ENCODE peak calls at places on chromosomes 6 and 20, in four cellular contexts. One of them, this sample, is unnamed.

GRCh38 chr20:51447765-51448148 is 94.8 kb downstream of the NFATC2 start:
- DNase-seq in ovary: no peak
- DNase-seq in bronchial epithelial cell: no peak
- DNase-seq in spleen: peak
- DNase-seq in this sample: no peak

GRCh38 chr6:31713991-31714684 is 1.0 kb upstream of the LY6G6D start:
- DNase-seq in ovary: no peak
- DNase-seq in bronchial epithelial cell: no peak
- DNase-seq in spleen: no peak
- DNase-seq in this sample: no peak

GRCh38 chr6:7617954-7618764 is 28.2 kb downstream of the SNRNP48 start:
- DNase-seq in ovary: no peak
- DNase-seq in bronchial epithelial cell: peak
- DNase-seq in spleen: no peak
- DNase-seq in this sample: peak

GRCh38 chr6:31396422-31397152 is 6.8 kb upstream of the MICA start:
- DNase-seq in ovary: peak
- DNase-seq in bronchial epithelial cell: peak
- DNase-seq in spleen: peak
- DNase-seq in this sample: peak

GRCh38 chr6:43786664-43787329 is 16.8 kb downstream of the VEGFA start:
- DNase-seq in ovary: no peak
- DNase-seq in bronchial epithelial cell: no peak
- DNase-seq in spleen: no peak
- DNase-seq in this sample: no peak

GRCh38 chr20:50308513-50309279 is 118.1 kb downstream of the CEBPB start:
- DNase-seq in ovary: peak
- DNase-seq in bronchial epithelial cell: peak
- DNase-seq in spleen: peak
- DNase-seq in this sample: peak

GRCh38 chr6:46380152-46380807 is 111.0 kb downstream of the RCAN2 start:
- DNase-seq in ovary: no peak
- DNase-seq in bronchial epithelial cell: no peak
- DNase-seq in spleen: no peak
- DNase-seq in this sample: no peak

GRCh38 chr20:15267935-15268334 is 930.5 kb upstream of the FLRT3 start:
- DNase-seq in ovary: no peak
- DNase-seq in bronchial epithelial cell: no peak
- DNase-seq in spleen: no peak
- DNase-seq in this sample: no peak

GRCh38 chr6:11198663-11199603 is 33.5 kb downstream of the NEDD9 start:
- DNase-seq in ovary: no peak
- DNase-seq in bronchial epithelial cell: no peak
- DNase-seq in spleen: no peak
- DNase-seq in this sample: no peak

GRCh38 chr6:62086047-62086446 is 200.0 kb downstream of the KHDRBS2 start:
- DNase-seq in ovary: no peak
- DNase-seq in bronchial epithelial cell: no peak
- DNase-seq in spleen: no peak
- DNase-seq in this sample: no peak

GRCh38 chr6:7100072-7100750 is 7.5 kb upstream of the RREB1 start:
- DNase-seq in ovary: no peak
- DNase-seq in bronchial epithelial cell: no peak
- DNase-seq in spleen: no peak
- DNase-seq in this sample: no peak

GRCh38 chr6:80003841-80004198 is 629 bp upstream of the TTK start:
- DNase-seq in ovary: no peak
- DNase-seq in bronchial epithelial cell: no peak
- DNase-seq in spleen: peak
- DNase-seq in this sample: no peak

GRCh38 chr20:37223053-37223452 is 38.6 kb downstream of the GHRH start:
- DNase-seq in ovary: no peak
- DNase-seq in bronchial epithelial cell: peak
- DNase-seq in spleen: no peak
- DNase-seq in this sample: peak

GRCh38 chr6:130611366-130611765 is 215.8 kb upstream of the SMLR1 start:
- DNase-seq in ovary: no peak
- DNase-seq in bronchial epithelial cell: no peak
- DNase-seq in spleen: no peak
- DNase-seq in this sample: no peak

GRCh38 chr20:24275946-24276705 is 193.3 kb upstream of the SYNDIG1 start:
- DNase-seq in ovary: no peak
- DNase-seq in bronchial epithelial cell: no peak
- DNase-seq in spleen: no peak
- DNase-seq in this sample: no peak

GRCh38 chr20:57594092-57594911 is 25.9 kb downstream of the ZBP1 start:
- DNase-seq in ovary: peak
- DNase-seq in bronchial epithelial cell: no peak
- DNase-seq in spleen: peak
- DNase-seq in this sample: peak

GRCh38 chr6:153553627-153554026 is 422.5 kb upstream of the RGS17 start:
- DNase-seq in ovary: no peak
- DNase-seq in bronchial epithelial cell: peak
- DNase-seq in spleen: no peak
- DNase-seq in this sample: peak

GRCh38 chr6:108782231-108783041 is 65.8 kb upstream of the ARMC2 start:
- DNase-seq in ovary: peak
- DNase-seq in bronchial epithelial cell: peak
- DNase-seq in spleen: peak
- DNase-seq in this sample: peak

GRCh38 chr20:35702051-35702823 is 3.0 kb downstream of the ROMO1 start:
- DNase-seq in ovary: no peak
- DNase-seq in bronchial epithelial cell: no peak
- DNase-seq in spleen: peak
- DNase-seq in this sample: peak

GRCh38 chr20:46177768-46178167 is 59.7 kb downstream of the CD40 start:
- DNase-seq in ovary: no peak
- DNase-seq in bronchial epithelial cell: no peak
- DNase-seq in spleen: no peak
- DNase-seq in this sample: no peak

GRCh38 chr20:48238326-48238725 is 453.0 kb upstream of the SULF2 start:
- DNase-seq in ovary: no peak
- DNase-seq in bronchial epithelial cell: peak
- DNase-seq in spleen: no peak
- DNase-seq in this sample: peak

GRCh38 chr20:19903168-19903676 is 113.9 kb upstream of the NAA20 start:
- DNase-seq in ovary: peak
- DNase-seq in bronchial epithelial cell: peak
- DNase-seq in spleen: no peak
- DNase-seq in this sample: peak

DNA sequence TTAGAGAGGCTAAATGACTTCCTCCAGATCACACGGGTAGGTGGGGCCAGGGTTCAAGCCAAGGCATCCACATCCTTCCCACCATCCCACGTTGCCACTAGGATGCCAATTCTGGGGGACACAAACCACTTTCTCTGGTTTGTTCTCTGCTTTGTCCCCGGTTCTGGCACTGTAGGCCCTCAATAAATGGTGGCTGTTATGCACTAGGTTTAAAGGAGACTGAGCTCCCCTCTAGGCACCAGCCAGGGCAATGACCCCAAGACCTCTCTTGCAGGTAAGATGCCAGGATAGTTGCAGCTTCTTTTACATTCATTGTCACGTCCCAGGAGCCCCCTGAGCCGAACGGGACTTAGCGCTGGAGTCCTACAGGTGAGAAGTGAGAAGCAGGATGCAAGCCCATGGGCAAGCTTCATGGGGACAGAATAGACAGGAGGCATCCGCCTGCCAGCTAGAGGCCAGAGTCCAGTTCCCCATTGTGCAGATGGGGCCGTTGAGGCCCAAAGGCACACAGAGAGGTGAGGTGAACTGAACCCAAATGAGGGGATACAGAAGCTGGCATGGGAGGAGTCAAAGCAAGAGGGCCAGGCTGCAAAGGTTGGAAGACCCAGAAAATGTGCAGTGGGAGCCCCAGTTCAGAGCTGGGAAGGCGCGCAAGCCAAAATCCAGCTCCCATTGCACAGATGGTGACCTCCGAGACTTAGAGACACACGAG is 677 bp downstream of the PXMP4 start:
- DNase-seq in ovary: no peak
- DNase-seq in bronchial epithelial cell: no peak
- DNase-seq in spleen: no peak
- DNase-seq in this sample: peak
- H3K4me3 ChIP-seq in ovary: peak
- H3K4me3 ChIP-seq in bronchial epithelial cell: peak
- H3K4me3 ChIP-seq in spleen: peak
- H3K4me3 ChIP-seq in this sample: peak

GRCh38 chr20:531608-532007 is 12.0 kb downstream of the CSNK2A1 start:
- DNase-seq in ovary: no peak
- DNase-seq in bronchial epithelial cell: no peak
- DNase-seq in spleen: no peak
- DNase-seq in this sample: no peak
- TF ChIP-seq CTCF in ovary: no peak
- TF ChIP-seq CTCF in bronchial epithelial cell: no peak
- TF ChIP-seq CTCF in spleen: no peak
- TF ChIP-seq CTCF in this sample: no peak

GRCh38 chr6:127517698-127518097 is 1.4 kb downstream of the MTCL3 start:
- DNase-seq in ovary: no peak
- DNase-seq in bronchial epithelial cell: no peak
- DNase-seq in spleen: no peak
- DNase-seq in this sample: no peak
- H3K4me3 ChIP-seq in ovary: no peak
- H3K4me3 ChIP-seq in bronchial epithelial cell: no peak
- H3K4me3 ChIP-seq in spleen: no peak
- H3K4me3 ChIP-seq in this sample: no peak

DNA sequence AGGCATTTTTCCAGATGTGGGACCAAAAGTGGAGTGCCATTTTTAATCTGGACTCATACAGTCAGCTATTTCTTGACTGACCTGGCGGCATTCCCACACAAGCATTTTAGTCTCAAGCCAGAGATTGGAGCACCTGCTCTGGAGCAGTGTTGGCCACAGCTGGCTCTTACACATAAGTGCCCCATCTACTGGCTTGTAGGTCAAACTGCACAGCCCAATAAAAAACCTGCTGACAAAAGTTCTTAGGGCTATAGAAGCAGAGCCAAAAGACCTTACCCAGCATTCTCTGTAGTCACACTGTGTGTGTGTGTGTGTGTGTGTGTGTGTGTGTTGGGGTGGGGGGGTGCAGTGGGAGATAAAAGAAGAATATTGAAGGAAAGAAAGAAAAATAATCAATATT is 38.6 kb upstream of the SENP6 start:
- DNase-seq in ovary: no peak
- DNase-seq in bronchial epithelial cell: peak
- DNase-seq in spleen: no peak
- DNase-seq in this sample: no peak
- TF ChIP-seq CTCF in ovary: no peak
- TF ChIP-seq CTCF in bronchial epithelial cell: peak
- TF ChIP-seq CTCF in spleen: no peak
- TF ChIP-seq CTCF in this sample: peak

DNA sequence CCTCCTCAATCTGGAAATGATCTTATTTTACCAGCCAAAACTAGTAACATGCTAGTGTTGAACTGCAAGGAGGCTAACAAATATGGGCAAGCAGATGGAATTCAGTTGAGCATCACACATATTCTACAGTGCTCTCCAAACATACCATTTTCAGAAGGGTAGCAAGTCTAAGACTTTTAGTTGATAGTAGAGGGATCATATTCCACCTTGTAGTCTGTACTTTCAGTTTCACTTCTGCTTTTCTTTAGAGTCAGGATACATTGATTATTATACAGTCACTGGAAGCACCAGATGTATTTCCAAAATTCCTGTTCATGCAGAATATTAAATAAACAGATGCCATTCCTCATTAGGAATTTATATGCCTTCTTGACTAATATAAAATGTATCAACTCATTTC is 361.9 kb downstream of the CENPW start:
- DNase-seq in ovary: no peak
- DNase-seq in bronchial epithelial cell: no peak
- DNase-seq in spleen: no peak
- DNase-seq in this sample: no peak
- H3K4me3 ChIP-seq in ovary: no peak
- H3K4me3 ChIP-seq in bronchial epithelial cell: no peak
- H3K4me3 ChIP-seq in spleen: no peak
- H3K4me3 ChIP-seq in this sample: no peak